ENCODE peak calls at places on chromosomes 12 and 14, in seven cellular contexts. I is BE2C, W is thoracic aorta, J is lower lobe of right lung, T is left ventricle myocardium inferior, O is esophagus squamous epithelium, R is K562. D is an unnamed sample. For H3K36me3 and H3K27me3, the result is how much of the 10 kb centered on the place peaks cover.

GRCh38 chr12:93725531-93725930 is 48.4 kb downstream of the CRADD start:
- DNase-seq in I (no peak), W (no peak), J (no peak), T (no peak), O (no peak), R (no peak), D (no peak)

GRCh38 chr14:21796912-21797311 is 123.3 kb upstream of the OR4E1 start:
- DNase-seq in I (no peak), W (no peak), J (no peak), T (no peak), O (no peak), R (no peak), D (no peak)

GRCh38 chr14:76884853-76885276 is 58.7 kb downstream of the LRRC74A start:
- DNase-seq in I (no peak), W (no peak), J (no peak), T (peak), O (no peak), R (no peak), D (no peak)

GRCh38 chr12:127383281-127383680 is 883.7 kb upstream of the TMEM132C start:
- DNase-seq in I (no peak), W (no peak), J (no peak), T (no peak), O (no peak), R (no peak), D (no peak)

GRCh38 chr12:116990971-116991966 is 80.5 kb downstream of the FBXW8 start:
- DNase-seq in I (no peak), W (no peak), J (no peak), T (no peak), O (no peak), R (no peak), D (peak)

GRCh38 chr14:93564918-93565317 is 134.2 kb downstream of the UNC79 start:
- DNase-seq in I (no peak), W (no peak), J (no peak), T (no peak), O (no peak), R (no peak), D (no peak)

GRCh38 chr12:19915392-19916192 is 452.7 kb upstream of the PDE3A start:
- DNase-seq in I (peak), W (no peak), J (no peak), T (no peak), O (no peak), R (no peak), D (peak)

GRCh38 chr14:68784298-68784910 is 8.5 kb downstream of the ZFP36L1 start:
- DNase-seq in I (no peak), W (no peak), J (no peak), T (no peak), O (no peak), R (no peak), D (no peak)

GRCh38 chr14:58809520-58809919 is 171.8 kb downstream of the DACT1 start:
- DNase-seq in I (no peak), W (no peak), J (no peak), T (no peak), O (no peak), R (no peak), D (no peak)

GRCh38 chr12:24742378-24742777 is 206.5 kb downstream of the BCAT1 start:
- DNase-seq in I (no peak), W (no peak), J (no peak), T (peak), O (no peak), R (no peak), D (no peak)

GRCh38 chr12:32390572-32391219 is 8.7 kb upstream of the FGD4 start:
- DNase-seq in I (no peak), W (no peak), J (peak), T (peak), O (no peak), R (no peak), D (no peak)

GRCh38 chr12:69039881-69040280 is 106.9 kb upstream of the CPM start:
- DNase-seq in I (no peak), W (no peak), J (no peak), T (no peak), O (no peak), R (no peak), D (no peak)

GRCh38 chr12:11718768-11719253 is 69.3 kb downstream of the ETV6 start:
- DNase-seq in I (peak), W (no peak), J (no peak), T (no peak), O (no peak), R (no peak), D (no peak)

GRCh38 chr12:82400819-82401218 is 42.5 kb downstream of the METTL25 start:
- DNase-seq in I (no peak), W (no peak), J (no peak), T (no peak), O (no peak), R (no peak), D (no peak)

GRCh38 chr12:91852646-91853045 is 293.0 kb downstream of the BTG1 start:
- DNase-seq in I (no peak), W (no peak), J (no peak), T (no peak), O (no peak), R (no peak), D (peak)

GRCh38 chr12:86249856-86250255 is 6.3 kb downstream of the MGAT4C start:
- DNase-seq in I (no peak), W (no peak), J (no peak), T (no peak), O (no peak), R (no peak), D (no peak)

GRCh38 chr14:75018684-75019083 is 16.0 kb downstream of the EIF2B2 start:
- DNase-seq in I (no peak), W (no peak), J (no peak), T (no peak), O (no peak), R (no peak), D (no peak)
- H3K36me3 ChIP-seq in I (half or more), W (half or more), J (half or more), T (half or more), O (half or more), R (half or more), D (under half)

GRCh38 chr12:114439833-114440449 is 34.0 kb upstream of the TBX5 start:
- DNase-seq in I (no peak), W (no peak), J (no peak), T (no peak), O (no peak), R (no peak), D (no peak)

GRCh38 chr12:114438635-114439256 is 32.8 kb upstream of the TBX5 start:
- DNase-seq in I (no peak), W (no peak), J (no peak), T (no peak), O (no peak), R (no peak), D (no peak)

GRCh38 chr12:114439306-114439705 is 33.4 kb upstream of the TBX5 start:
- DNase-seq in I (no peak), W (no peak), J (no peak), T (no peak), O (no peak), R (no peak), D (no peak)

GRCh38 chr12:114430306-114430705 is 24.4 kb upstream of the TBX5 start:
- DNase-seq in I (no peak), W (no peak), J (no peak), T (no peak), O (no peak), R (no peak), D (peak)

DNA sequence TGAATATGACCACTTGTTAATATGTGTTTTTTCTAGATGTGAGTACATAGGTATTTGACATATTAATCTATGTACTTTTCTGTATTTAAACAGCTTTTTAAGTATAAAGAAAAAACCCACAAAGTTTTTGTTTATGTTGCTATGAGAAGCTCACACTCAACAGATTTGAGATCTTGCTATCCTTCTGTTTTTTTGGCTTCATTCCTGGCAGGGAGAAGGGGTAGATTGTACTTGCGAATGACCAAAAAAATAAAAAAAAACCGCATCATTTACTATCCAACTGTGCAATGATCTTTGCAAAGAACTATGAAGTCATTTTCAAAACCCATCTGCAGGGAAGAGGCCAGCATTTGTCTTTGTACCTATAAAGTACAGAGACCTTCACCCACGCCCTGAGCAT is 28.4 kb upstream of the TBX5 start:
- DNase-seq in I (no peak), W (no peak), J (no peak), T (no peak), O (no peak), R (no peak), D (no peak)
- H3K27me3 ChIP-seq in I (half or more), W (under half), J (under half), T (under half), O (half or more), R (under half), D (under half)

DNA sequence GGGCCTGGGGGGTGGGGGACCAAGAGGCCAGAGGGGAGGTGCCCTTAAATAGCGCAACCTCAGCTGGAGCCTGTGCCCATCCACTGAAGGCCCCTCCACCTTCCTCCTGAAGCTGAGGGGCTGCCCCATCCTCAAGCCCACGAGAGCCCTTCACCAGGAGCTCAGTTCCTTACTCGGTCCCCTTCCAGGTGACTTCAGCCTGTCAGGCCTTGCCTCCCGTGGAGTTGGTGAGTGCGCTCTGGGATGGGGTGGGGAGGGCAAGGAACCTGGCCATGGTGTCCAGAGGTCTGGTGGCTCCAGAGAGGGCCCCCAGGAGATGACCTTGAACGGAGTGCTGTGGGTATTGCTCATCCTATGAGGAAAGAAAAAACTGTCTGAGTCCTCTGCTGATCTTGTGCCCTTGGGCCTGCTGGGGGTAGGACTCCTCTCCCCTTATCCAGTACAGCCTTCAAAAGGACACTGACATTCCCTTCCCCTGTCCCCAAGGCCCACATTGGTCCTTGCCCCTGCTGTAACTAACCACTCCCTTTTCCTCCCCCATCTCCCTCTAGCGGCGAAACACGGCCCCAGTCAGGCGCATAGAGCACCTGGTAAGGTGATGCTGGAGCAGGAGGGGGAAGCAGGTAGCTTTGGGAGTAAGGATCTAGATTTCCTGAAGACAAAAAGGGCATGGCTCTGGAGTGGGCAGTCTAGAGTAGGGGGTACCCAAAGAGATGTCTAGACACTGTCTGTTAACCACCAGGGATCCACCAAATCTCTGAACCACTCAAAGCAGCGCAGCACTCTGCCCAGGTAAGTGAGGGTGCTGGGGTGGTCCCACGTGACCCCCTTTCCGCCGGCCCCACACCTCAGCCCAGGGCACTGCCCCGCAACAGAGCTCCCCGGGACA is 3.6 kb downstream of the TNS2 start:
- DNase-seq in I (no peak), W (no peak), J (no peak), T (peak), O (no peak), R (peak), D (no peak)
- TF ChIP-seq CTCF in I (peak), W (peak), J (peak), T (peak), O (peak), R (peak), D (peak)

GRCh38 chr12:104316936-104317335 is 13.4 kb downstream of the EID3 start:
- DNase-seq in I (no peak), W (no peak), J (no peak), T (no peak), O (no peak), R (no peak), D (no peak)
- H3K36me3 ChIP-seq in I (half or more), W (half or more), J (half or more), T (half or more), O (half or more), R (half or more), D (under half)

GRCh38 chr14:60637490-60638452 is 11.5 kb downstream of the SIX1 start:
- DNase-seq in I (no peak), W (no peak), J (no peak), T (no peak), O (no peak), R (no peak), D (no peak)

GRCh38 chr14:60634153-60634552 is 15.1 kb downstream of the SIX1 start:
- DNase-seq in I (no peak), W (no peak), J (no peak), T (no peak), O (no peak), R (no peak), D (no peak)

GRCh38 chr14:60640859-60641721 is 8.2 kb downstream of the SIX1 start:
- DNase-seq in I (no peak), W (no peak), J (no peak), T (no peak), O (no peak), R (no peak), D (no peak)

GRCh38 chr14:60639677-60640076 is 9.6 kb downstream of the SIX1 start:
- DNase-seq in I (no peak), W (no peak), J (no peak), T (no peak), O (no peak), R (no peak), D (no peak)

DNA sequence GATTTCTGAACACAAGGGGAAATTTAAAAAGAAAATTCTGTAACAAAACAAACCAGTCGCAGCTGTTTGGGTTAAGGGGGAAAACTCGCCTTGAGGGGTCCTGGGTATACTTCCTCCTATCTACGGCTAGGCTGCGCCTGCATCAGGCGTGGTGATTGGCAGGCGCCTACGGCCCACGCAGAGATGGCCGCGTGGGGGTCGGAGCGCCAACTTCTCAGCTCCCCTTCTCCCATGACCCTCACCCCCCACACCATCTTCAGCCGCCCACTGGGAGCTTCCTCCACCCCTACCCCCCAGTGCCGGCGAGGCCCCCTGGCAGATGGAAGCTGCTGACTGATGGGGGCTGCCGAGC is 12.2 kb downstream of the SIX1 start:
- DNase-seq in I (no peak), W (no peak), J (no peak), T (no peak), O (no peak), R (no peak), D (no peak)
- H3K27me3 ChIP-seq in I (half or more), W (under half), J (half or more), T (half or more), O (half or more), R (under half), D (under half)

DNA sequence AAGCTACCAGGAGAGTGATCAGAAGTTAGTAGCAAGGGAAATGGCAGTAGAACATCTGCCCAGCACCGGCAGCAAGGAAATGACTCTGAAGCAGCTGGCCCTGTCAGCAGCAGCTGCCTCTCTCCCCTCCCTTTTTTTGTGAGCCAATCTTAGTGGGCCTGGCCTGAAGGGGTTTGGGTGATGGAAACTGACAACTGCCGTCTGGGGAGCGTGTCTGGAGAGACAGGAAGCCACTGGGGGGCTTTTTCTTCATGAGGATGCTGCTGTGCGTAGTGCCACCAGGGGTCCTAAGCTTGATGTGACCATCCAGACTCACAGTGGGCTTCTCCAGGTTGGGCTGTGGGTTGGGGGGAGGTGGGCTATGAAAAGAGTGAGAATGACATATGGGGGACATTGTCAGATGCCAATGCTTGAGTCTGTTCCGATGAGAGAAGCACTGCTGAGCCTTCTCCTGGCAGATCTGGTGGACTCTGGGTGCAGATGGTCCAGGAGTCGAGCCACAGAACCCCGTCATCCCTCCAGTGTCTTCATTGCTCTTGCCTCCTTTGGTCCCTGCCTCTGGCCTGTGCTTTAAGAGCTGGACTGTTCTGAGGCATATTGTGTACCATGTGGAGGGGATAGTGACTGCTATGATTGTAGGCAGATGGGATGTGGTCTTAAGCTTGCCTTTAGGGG is 87.6 kb upstream of the HIF1A start:
- DNase-seq in I (peak), W (no peak), J (no peak), T (no peak), O (no peak), R (no peak), D (no peak)
- TF ChIP-seq CTCF in I (peak), W (no peak), J (no peak), T (no peak), O (no peak), R (no peak), D (peak)

GRCh38 chr12:50129297-50129696 is 17.3 kb downstream of the COX14 start:
- DNase-seq in I (no peak), W (no peak), J (no peak), T (no peak), O (no peak), R (no peak), D (no peak)
- H3K36me3 ChIP-seq in I (under half), W (under half), J (half or more), T (half or more), O (half or more), R (half or more), D (under half)

GRCh38 chr12:132377147-132377546 is 47.8 kb upstream of the GALNT9 start:
- DNase-seq in I (no peak), W (no peak), J (no peak), T (no peak), O (no peak), R (no peak), D (no peak)
- H3K27me3 ChIP-seq in I (half or more), W (under half), J (half or more), T (half or more), O (half or more), R (half or more), D (under half)

DNA sequence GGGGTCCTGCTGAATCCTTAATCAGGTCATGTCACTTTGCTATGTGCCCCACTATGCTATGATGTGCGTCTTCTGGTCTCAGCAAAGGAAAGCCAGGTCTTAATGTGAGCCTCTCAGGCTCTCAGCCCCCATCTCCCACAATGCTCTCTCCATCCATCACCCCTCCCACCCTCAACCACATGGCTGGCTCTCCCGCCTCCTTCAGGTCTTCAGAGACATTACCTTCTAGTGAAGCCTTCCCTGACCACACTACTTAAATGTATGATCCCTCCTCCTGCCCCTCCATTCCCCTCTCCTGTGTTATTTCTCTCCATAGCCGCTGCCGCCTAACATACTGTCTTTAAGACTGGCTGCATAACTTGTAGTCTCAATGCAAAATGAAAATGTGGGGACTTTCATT is 50.5 kb downstream of the KRT80 start:
- DNase-seq in I (no peak), W (no peak), J (no peak), T (no peak), O (no peak), R (peak), D (no peak)
- TF ChIP-seq CTCF in I (no peak), W (no peak), J (no peak), T (no peak), O (no peak), R (peak), D (no peak)

DNA sequence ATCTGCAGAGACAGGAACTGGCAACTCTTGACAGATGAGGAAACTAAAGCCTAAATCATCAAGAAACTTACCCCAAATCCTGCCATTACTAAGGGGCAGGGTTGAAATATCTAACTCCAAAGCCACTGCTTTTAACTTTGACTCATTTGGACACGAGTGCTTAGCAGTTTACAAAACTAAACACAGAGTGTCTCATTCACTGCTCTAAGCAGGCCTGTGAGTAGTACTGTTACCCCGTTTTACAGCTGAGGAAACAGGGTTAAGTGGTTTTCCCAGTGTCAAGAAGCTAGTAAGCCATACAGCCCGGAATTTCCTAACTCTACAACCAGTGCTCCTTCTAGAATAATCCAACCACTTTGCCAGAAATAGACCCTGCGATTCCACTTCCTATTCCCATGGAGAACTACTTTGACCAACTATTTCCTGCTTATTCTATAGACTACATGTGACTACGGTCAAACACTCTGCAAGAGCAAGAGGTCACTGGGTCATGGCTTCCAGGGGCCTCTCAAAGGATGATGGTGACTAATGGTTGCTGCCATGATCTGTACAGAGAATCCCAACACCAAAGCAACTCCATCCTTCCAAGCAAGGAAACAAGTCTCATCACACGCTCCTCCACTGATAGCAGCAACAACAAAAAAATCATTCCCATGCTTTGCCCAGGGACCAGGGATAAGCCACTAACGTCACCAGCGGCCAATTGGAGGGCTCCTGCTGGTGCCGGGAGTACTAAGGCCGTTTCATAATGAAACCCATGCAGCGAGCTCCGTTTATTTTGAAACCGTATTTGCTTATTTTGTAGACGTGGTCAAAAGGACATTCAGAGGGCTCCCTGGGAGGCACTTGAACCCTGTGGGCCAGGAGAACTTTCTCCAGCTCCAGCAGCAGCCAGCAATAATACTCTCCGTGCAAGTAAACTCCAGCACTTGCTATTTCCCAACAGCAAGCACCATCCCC is 56.3 kb downstream of the NUAK1 start:
- DNase-seq in I (no peak), W (no peak), J (no peak), T (no peak), O (no peak), R (no peak), D (no peak)
- H3K36me3 ChIP-seq in I (under half), W (under half), J (under half), T (half or more), O (under half), R (under half), D (under half)